ENCODE peak calls at places on chromosomes 1 and 21, in four cellular contexts. Y, R, P and L are unnamed samples.
A peak's percentile ranks its signal among the peaks of the same experiment; 100 is the strongest.

GRCh38 chr1:33826711-33827110 is 37.2 kb upstream of the HMGB4 start:
- DNase-seq in R (no peak), P (no peak), Y (no peak), L (no peak)

GRCh38 chr1:96116707-96117106 is 604.9 kb upstream of the PTBP2 start:
- DNase-seq in Y (no peak), R (no peak), P (no peak), L (no peak)

GRCh38 chr1:221921936-221922335 is 180.0 kb upstream of the DUSP10 start:
- DNase-seq in R (no peak), Y (no peak), P (no peak), L (peak; percentile 9)

GRCh38 chr1:168135116-168135981 is 1.4 kb downstream of the GPR161 start:
- DNase-seq in R (no peak), Y (no peak), P (no peak), L (no peak)

GRCh38 chr1:2208309-2209239 is 14.0 kb upstream of the FAAP20 start:
- DNase-seq in Y (peak; percentile 95), P (no peak), R (peak; percentile 53), L (peak; percentile 92)

GRCh38 chr1:212712451-212713303 is 13.0 kb upstream of the BATF3 start:
- DNase-seq in R (no peak), P (no peak), Y (peak; percentile 70), L (peak; percentile 56)

GRCh38 chr1:60600532-60600931 is 481.8 kb upstream of the NFIA start:
- DNase-seq in R (no peak), P (no peak), Y (no peak), L (no peak)

GRCh38 chr1:38727629-38728175 is 131.9 kb downstream of the RRAGC start:
- DNase-seq in R (no peak), Y (peak; percentile 1), P (no peak), L (no peak)

GRCh38 chr1:229629251-229629650 is 3.2 kb downstream of the URB2 start:
- DNase-seq in Y (peak; percentile 41), R (no peak), P (no peak), L (peak; percentile 31)

GRCh38 chr1:116472431-116472961 is 98.3 kb downstream of the CD58 start:
- DNase-seq in R (no peak), P (no peak), Y (peak; percentile 40), L (peak; percentile 43)

GRCh38 chr1:197441990-197442389 is 173.9 kb downstream of the CRB1 start:
- DNase-seq in Y (peak; percentile 94), R (no peak), P (no peak), L (peak; percentile 59)

GRCh38 chr1:93701619-93702018 is 20.0 kb upstream of the BCAR3 start:
- DNase-seq in R (peak; percentile 96), P (no peak), Y (peak; percentile 92), L (peak; percentile 81)

GRCh38 chr1:26697441-26697977 is 1.7 kb downstream of the ARID1A start:
- DNase-seq in R (no peak), Y (no peak), P (no peak), L (no peak)

GRCh38 chr1:216598448-216598847 is 124.8 kb downstream of the ESRRG start:
- DNase-seq in P (no peak), Y (no peak), R (no peak), L (no peak)

GRCh38 chr1:71882241-71883036 is 399.9 kb downstream of the NEGR1 start:
- DNase-seq in Y (no peak), R (no peak), P (no peak), L (no peak)

GRCh38 chr1:224589006-224589405 is 27.1 kb upstream of the CNIH3 start:
- DNase-seq in Y (no peak), P (no peak), R (no peak), L (no peak)

GRCh38 chr1:114691061-114691460 is 4.3 kb downstream of the AMPD1 start:
- DNase-seq in Y (no peak), P (no peak), R (no peak), L (no peak)

GRCh38 chr21:41558842-41559241 is 50.9 kb upstream of the TMPRSS2 start:
- DNase-seq in R (no peak), Y (no peak), P (no peak), L (no peak)

GRCh38 chr1:52554756-52555155 is 1.9 kb upstream of the TUT4 start:
- DNase-seq in P (no peak), Y (peak; percentile 15), R (no peak), L (no peak)

GRCh38 chr1:118339431-118340146 is 154.6 kb upstream of the SPAG17 start:
- DNase-seq in R (no peak), P (no peak), Y (no peak), L (no peak)

GRCh38 chr1:61448934-61449368 is 276.0 kb downstream of the TM2D1 start:
- DNase-seq in Y (peak; percentile 100), P (no peak), R (no peak), L (peak; percentile 99)

GRCh38 chr1:181369416-181369815 is 113.9 kb upstream of the CACNA1E start:
- DNase-seq in Y (no peak), R (no peak), P (no peak), L (no peak)

GRCh38 chr1:239987103-239987745 is 104.5 kb upstream of the FMN2 start:
- DNase-seq in P (peak; percentile 26), R (peak; percentile 57), Y (peak; percentile 72), L (peak; percentile 73)

GRCh38 chr1:85582687-85583354 is 2.3 kb downstream of the CCN1 start:
- DNase-seq in Y (peak; percentile 65), P (no peak), R (no peak), L (peak; percentile 74)

GRCh38 chr21:41509206-41509496 is 1.2 kb upstream of the TMPRSS2 start:
- DNase-seq in Y (no peak), P (no peak), R (no peak), L (no peak)

GRCh38 chr1:248818505-248819374 is 7.0 kb downstream of the SH3BP5L start:
- DNase-seq in Y (no peak), P (no peak), R (no peak), L (no peak)

GRCh38 chr1:7268983-7269382 is 483.7 kb downstream of the CAMTA1 start:
- DNase-seq in P (no peak), R (no peak), Y (no peak), L (no peak)

GRCh38 chr1:61080408-61081134 is 1.8 kb upstream of the NFIA start:
- DNase-seq in P (no peak), Y (peak; percentile 32), R (peak; percentile 26), L (peak; percentile 26)

GRCh38 chr1:206568256-206568655 is 44.0 kb downstream of the EIF2D start:
- DNase-seq in Y (no peak), R (no peak), P (no peak), L (no peak)

GRCh38 chr1:55572878-55573734 is 357.9 kb upstream of the USP24 start:
- DNase-seq in Y (peak; percentile 56), P (no peak), R (no peak), L (no peak)

GRCh38 chr1:68120136-68120791 is 69.8 kb upstream of the DIRAS3 start:
- DNase-seq in Y (peak; percentile 90), P (peak; percentile 74), R (peak; percentile 87), L (peak; percentile 90)

GRCh38 chr21:36471254-36471723 is 8.6 kb downstream of the CLDN14 start:
- DNase-seq in R (no peak), P (no peak), Y (peak; percentile 56), L (peak; percentile 10)

GRCh38 chr1:110235181-110235838 is 25.2 kb downstream of the KCNC4 start:
- DNase-seq in Y (peak; percentile 46), P (no peak), R (no peak), L (no peak)

GRCh38 chr1:8155528-8156186 is 129.5 kb upstream of the ERRFI1 start:
- DNase-seq in P (no peak), Y (peak; percentile 50), R (peak; percentile 63), L (peak; percentile 50)

GRCh38 chr21:37357691-37358090 is 8.9 kb upstream of the DYRK1A start:
- DNase-seq in Y (no peak), R (no peak), P (no peak), L (no peak)